ENCODE peak calls at places on chromosomes 7 and 10, in five cellular contexts. W is brain microvascular endothelial cell; N is bronchial epithelial cell; V is endodermal cell; F is CD8-positive, alpha-beta memory T cell. O is an unnamed sample.

GRCh38 chr7:91182819-91183405 is 81.3 kb upstream of the FZD1 start:
- DNase-seq in N (peak; percentile 81), W (peak; percentile 89), F (no peak), V (no peak), O (no peak)

GRCh38 chr7:102908676-102909075 is 4.1 kb upstream of the LRRC17 start:
- DNase-seq in N (no peak), F (no peak), W (no peak), V (no peak), O (no peak)

GRCh38 chr7:100215895-100216294 is 3.9 kb upstream of the PVRIG start:
- DNase-seq in F (no peak), W (no peak), N (no peak), V (no peak), O (no peak)

GRCh38 chr10:11742009-11742778 is at the start of gene ECHDC3:
- DNase-seq in F (peak; percentile 55), V (peak; percentile 89), W (peak; percentile 7), N (peak; percentile 27), O (peak; percentile 95)

GRCh38 chr7:94588090-94588489 is 67.8 kb downstream of the SGCE start:
- DNase-seq in N (no peak), F (no peak), W (no peak), V (no peak), O (no peak)

GRCh38 chr10:110681023-110681681 is 37.0 kb downstream of the RBM20 start:
- DNase-seq in N (peak; percentile 35), V (peak; percentile 93), F (peak; percentile 4), W (peak; percentile 55), O (peak; percentile 86)

GRCh38 chr7:81339946-81340345 is 421.1 kb upstream of the SEMA3C start:
- DNase-seq in V (no peak), F (no peak), N (no peak), W (no peak), O (no peak)

GRCh38 chr10:93211989-93212388 is 138.3 kb downstream of the CYP26A1 start:
- DNase-seq in W (no peak), N (no peak), V (no peak), F (no peak), O (no peak)

GRCh38 chr10:120349069-120349468 is 108.0 kb upstream of the PLPP4 start:
- DNase-seq in W (no peak), V (no peak), N (no peak), F (no peak), O (no peak)

GRCh38 chr10:86775056-86775858 is 18.8 kb downstream of the BMPR1A start:
- DNase-seq in N (peak; percentile 27), F (no peak), V (no peak), W (peak; percentile 60), O (no peak)

GRCh38 chr7:27071622-27072390 is 24.0 kb downstream of the HOXA1 start:
- DNase-seq in V (no peak), W (no peak), F (no peak), N (no peak), O (no peak)

GRCh38 chr10:86335257-86335656 is 31.3 kb downstream of the GRID1 start:
- DNase-seq in F (no peak), N (no peak), W (no peak), V (no peak), O (no peak)

GRCh38 chr7:24716480-24717246 is 40.6 kb downstream of the GSDME start:
- DNase-seq in V (peak; percentile 30), W (no peak), F (no peak), N (no peak), O (peak; percentile 4)

GRCh38 chr7:158281441-158281840 is 306.2 kb downstream of the PTPRN2 start:
- DNase-seq in F (no peak), V (no peak), W (no peak), N (no peak), O (no peak)

GRCh38 chr7:44280993-44281721 is 44.2 kb downstream of the CAMK2B start:
- DNase-seq in F (no peak), V (peak; percentile 26), N (no peak), W (no peak), O (peak; percentile 36)

GRCh38 chr10:79488303-79488702 is 24.0 kb upstream of the EIF5AL1 start:
- DNase-seq in V (peak; percentile 76), N (peak; percentile 83), W (peak; percentile 92), F (no peak), O (no peak)

GRCh38 chr10:75405201-75406143 is 3.9 kb upstream of the ZNF503 start:
- DNase-seq in N (no peak), F (no peak), W (no peak), V (peak; percentile 79), O (peak; percentile 69)

GRCh38 chr10:11605807-11606408 is 5.5 kb downstream of the USP6NL start:
- DNase-seq in F (no peak), W (no peak), V (no peak), N (no peak), O (no peak)

GRCh38 chr10:97705006-97705670 is 8.4 kb upstream of the MARVELD1 start:
- DNase-seq in F (no peak), V (no peak), N (no peak), W (no peak), O (no peak)

GRCh38 chr10:57925045-57925444 is 342.6 kb downstream of the IPMK start:
- DNase-seq in N (peak; percentile 5), F (no peak), W (no peak), V (no peak), O (no peak)

GRCh38 chr10:121077331-121077730 is 226.2 kb downstream of the WDR11 start:
- DNase-seq in N (peak; percentile 79), V (no peak), F (no peak), W (no peak), O (no peak)

GRCh38 chr7:35334511-35334910 is 80.6 kb upstream of the TBX20 start:
- DNase-seq in N (peak; percentile 42), F (no peak), W (peak; percentile 3), V (no peak), O (no peak)

GRCh38 chr7:18614841-18615240 is 119.3 kb downstream of the HDAC9 start:
- DNase-seq in N (no peak), V (no peak), W (no peak), F (no peak), O (no peak)

GRCh38 chr10:129937351-129937751 is 26.7 kb downstream of the EBF3 start:
- DNase-seq in V (no peak), N (no peak), W (no peak), F (no peak), O (no peak)

GRCh38 chr10:29681700-29682444 is 47.1 kb upstream of the SVIL start:
- DNase-seq in V (no peak), F (peak; percentile 79), N (peak; percentile 18), W (no peak), O (no peak)

GRCh38 chr7:30984359-30985107 is 20.8 kb downstream of the GHRHR start:
- DNase-seq in F (no peak), W (no peak), V (peak; percentile 87), N (peak; percentile 74), O (peak; percentile 84)

GRCh38 chr10:26621889-26622681 is 75.4 kb upstream of the PDSS1 start:
- DNase-seq in F (peak; percentile 26), N (peak; percentile 95), W (no peak), V (peak; percentile 77), O (peak; percentile 80)

GRCh38 chr7:155652156-155653124 is 8.0 kb downstream of the RBM33 start:
- DNase-seq in N (peak; percentile 93), F (no peak), V (no peak), W (no peak), O (no peak)

GRCh38 chr7:131861620-131862346 is 305.4 kb upstream of the PODXL start:
- DNase-seq in W (no peak), V (no peak), F (no peak), N (no peak), O (no peak)

GRCh38 chr7:112252691-112253090 is 46.2 kb downstream of the ZNF277 start:
- DNase-seq in F (no peak), V (no peak), W (no peak), N (no peak), O (no peak)

GRCh38 chr10:123241391-123242141 is 87.4 kb downstream of the BUB3 start:
- DNase-seq in W (no peak), V (no peak), F (peak; percentile 85), N (peak; percentile 26), O (no peak)

GRCh38 chr7:149869867-149870266 is 3.9 kb upstream of the ATP6V0E2 start:
- DNase-seq in F (peak; percentile 79), V (peak; percentile 23), W (no peak), N (no peak), O (no peak)

GRCh38 chr7:75971961-75972763 is 22.2 kb downstream of the TMEM120A start:
- DNase-seq in N (no peak), F (no peak), W (no peak), V (peak; percentile 86), O (peak; percentile 85)

GRCh38 chr10:92844746-92845145 is 3.6 kb upstream of the EXOC6 start:
- DNase-seq in W (no peak), N (no peak), F (no peak), V (no peak), O (peak; percentile 28)

GRCh38 chr7:151062111-151062398 is 2.7 kb downstream of the SLC4A2 start:
- DNase-seq in F (no peak), W (no peak), V (no peak), N (no peak), O (no peak)
- H3K4me3 ChIP-seq in F (no peak overlapping the region), W (peak overlapping the region; percentile 76), V (peak overlapping the region; percentile 94), N (no peak overlapping the region), O (peak overlapping the region; percentile 28)

GRCh38 chr10:381346-381745 is 246.1 kb downstream of the ZMYND11 start:
- DNase-seq in V (no peak), F (no peak), W (no peak), N (no peak), O (no peak)
- H3K27me3 ChIP-seq in V (no peaks in the 10 kb centered on the region), F (no peaks in the 10 kb centered on the region), W (no peaks in the 10 kb centered on the region), N (no peaks in the 10 kb centered on the region), O (no peaks in the 10 kb centered on the region)

DNA sequence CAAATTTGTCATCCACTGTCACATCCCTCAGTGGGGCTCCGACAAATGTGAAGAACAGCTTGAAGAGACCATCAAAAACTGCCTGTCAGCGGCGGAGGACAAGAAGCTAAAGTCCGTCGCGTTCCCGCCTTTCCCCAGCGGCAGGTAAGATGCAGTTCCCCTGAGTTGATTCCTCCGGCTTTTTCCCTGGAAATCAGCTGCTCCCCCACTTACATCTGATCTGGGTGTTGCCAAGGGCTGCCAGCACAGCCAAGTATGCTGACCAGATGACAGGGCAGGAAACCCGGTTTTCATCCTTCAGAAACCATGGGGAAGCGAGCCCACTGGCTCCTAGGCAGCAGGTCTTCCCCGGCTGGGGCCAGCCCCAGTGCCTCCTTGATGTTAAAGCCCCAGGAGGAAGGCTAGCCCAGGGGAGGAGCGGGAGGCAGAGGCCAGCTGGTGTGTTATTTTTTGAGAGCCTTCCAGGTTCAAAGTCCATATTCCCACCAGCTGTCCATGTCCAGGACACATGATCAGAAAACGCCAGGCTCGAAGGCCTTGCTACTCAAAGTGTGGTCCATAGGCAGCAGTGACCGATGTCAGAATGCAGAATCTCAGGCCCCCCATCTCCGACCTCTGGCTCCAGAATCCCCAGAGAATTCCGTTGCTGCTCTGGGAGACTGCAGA is 23.4 kb downstream of the AIFM2 start:
- DNase-seq in V (no peak), N (no peak), F (no peak), W (no peak), O (no peak)
- H3K36me3 ChIP-seq in V (peaks cover 51% of the 10 kb centered on the region), N (peaks cover 5% of the 10 kb centered on the region), F (peaks cover 23% of the 10 kb centered on the region), W (peaks cover 13% of the 10 kb centered on the region), O (no peaks in the 10 kb centered on the region)

GRCh38 chr7:70457477-70458194 is 674.3 kb upstream of the GALNT17 start:
- DNase-seq in N (no peak), V (no peak), F (no peak), W (no peak), O (no peak)

GRCh38 chr7:70459546-70459945 is 672.4 kb upstream of the GALNT17 start:
- DNase-seq in F (no peak), V (no peak), N (no peak), W (no peak), O (no peak)

GRCh38 chr7:70456729-70457128 is 675.2 kb upstream of the GALNT17 start:
- DNase-seq in V (peak; percentile 55), F (no peak), W (no peak), N (no peak), O (no peak)

GRCh38 chr7:70458195-70458695 is 673.7 kb upstream of the GALNT17 start:
- DNase-seq in W (no peak), V (no peak), N (no peak), F (no peak), O (no peak)

GRCh38 chr7:70455925-70456324 is 676.0 kb upstream of the GALNT17 start:
- DNase-seq in N (no peak), V (no peak), F (no peak), W (no peak), O (no peak)
- H3K4me3 ChIP-seq in N (no peak overlapping the region), V (no peak overlapping the region), F (no peak overlapping the region), W (no peak overlapping the region), O (no peak overlapping the region)